ENCODE peak calls at places on chromosomes 4 and X, in eight cellular contexts. One of them, this sample, is unnamed.

GRCh38 chr4:34181311-34181808 is 2063.0 kb downstream of the ARAP2 start:
- DNase-seq in HuH-7.5: no peak
- DNase-seq in stimulated activated CD4-positive, alpha-beta T cell treated with anti-CD3 and anti-CD28 coated beads, Interleukin-4, amount 100 ng/mL, for 48 hours: no peak
- DNase-seq in AG09309: peak
- DNase-seq in GM04504: peak
- DNase-seq in amygdala: no peak
- DNase-seq in colonic mucosa: no peak
- DNase-seq in activated CD4-positive, alpha-beta T cell treated with anti-CD3 and anti-CD28 coated beads, Interleukin-2, amount 50 U/mL, for 24 hours: no peak
- DNase-seq in this sample: no peak

GRCh38 chrX:115289465-115289864 is at the start of gene LUZP4:
- DNase-seq in HuH-7.5: no peak
- DNase-seq in stimulated activated CD4-positive, alpha-beta T cell treated with anti-CD3 and anti-CD28 coated beads, Interleukin-4, amount 100 ng/mL, for 48 hours: no peak
- DNase-seq in AG09309: no peak
- DNase-seq in GM04504: no peak
- DNase-seq in amygdala: no peak
- DNase-seq in colonic mucosa: no peak
- DNase-seq in activated CD4-positive, alpha-beta T cell treated with anti-CD3 and anti-CD28 coated beads, Interleukin-2, amount 50 U/mL, for 24 hours: no peak
- DNase-seq in this sample: no peak

GRCh38 chr4:118740869-118741268 is 55.7 kb downstream of the METTL14 start:
- DNase-seq in HuH-7.5: no peak
- DNase-seq in stimulated activated CD4-positive, alpha-beta T cell treated with anti-CD3 and anti-CD28 coated beads, Interleukin-4, amount 100 ng/mL, for 48 hours: no peak
- DNase-seq in AG09309: no peak
- DNase-seq in GM04504: no peak
- DNase-seq in amygdala: no peak
- DNase-seq in colonic mucosa: no peak
- DNase-seq in activated CD4-positive, alpha-beta T cell treated with anti-CD3 and anti-CD28 coated beads, Interleukin-2, amount 50 U/mL, for 24 hours: no peak
- DNase-seq in this sample: no peak

GRCh38 chr4:105191621-105192210 is 45.0 kb downstream of the TET2 start:
- DNase-seq in HuH-7.5: no peak
- DNase-seq in stimulated activated CD4-positive, alpha-beta T cell treated with anti-CD3 and anti-CD28 coated beads, Interleukin-4, amount 100 ng/mL, for 48 hours: no peak
- DNase-seq in AG09309: no peak
- DNase-seq in GM04504: no peak
- DNase-seq in amygdala: no peak
- DNase-seq in colonic mucosa: no peak
- DNase-seq in activated CD4-positive, alpha-beta T cell treated with anti-CD3 and anti-CD28 coated beads, Interleukin-2, amount 50 U/mL, for 24 hours: no peak
- DNase-seq in this sample: no peak

GRCh38 chr4:14169460-14169859 is 541.9 kb upstream of the BOD1L1 start:
- DNase-seq in HuH-7.5: no peak
- DNase-seq in stimulated activated CD4-positive, alpha-beta T cell treated with anti-CD3 and anti-CD28 coated beads, Interleukin-4, amount 100 ng/mL, for 48 hours: no peak
- DNase-seq in AG09309: no peak
- DNase-seq in GM04504: no peak
- DNase-seq in amygdala: no peak
- DNase-seq in colonic mucosa: no peak
- DNase-seq in activated CD4-positive, alpha-beta T cell treated with anti-CD3 and anti-CD28 coated beads, Interleukin-2, amount 50 U/mL, for 24 hours: no peak
- DNase-seq in this sample: no peak

GRCh38 chr4:3062466-3062865 is 11.9 kb downstream of the HTT-AS start:
- DNase-seq in HuH-7.5: no peak
- DNase-seq in stimulated activated CD4-positive, alpha-beta T cell treated with anti-CD3 and anti-CD28 coated beads, Interleukin-4, amount 100 ng/mL, for 48 hours: no peak
- DNase-seq in AG09309: no peak
- DNase-seq in GM04504: no peak
- DNase-seq in amygdala: no peak
- DNase-seq in colonic mucosa: no peak
- DNase-seq in activated CD4-positive, alpha-beta T cell treated with anti-CD3 and anti-CD28 coated beads, Interleukin-2, amount 50 U/mL, for 24 hours: no peak
- DNase-seq in this sample: no peak

GRCh38 chrX:24241822-24242648 is 71.8 kb downstream of the SUPT20HL2 start:
- DNase-seq in HuH-7.5: no peak
- DNase-seq in stimulated activated CD4-positive, alpha-beta T cell treated with anti-CD3 and anti-CD28 coated beads, Interleukin-4, amount 100 ng/mL, for 48 hours: no peak
- DNase-seq in AG09309: no peak
- DNase-seq in GM04504: no peak
- DNase-seq in amygdala: no peak
- DNase-seq in colonic mucosa: no peak
- DNase-seq in activated CD4-positive, alpha-beta T cell treated with anti-CD3 and anti-CD28 coated beads, Interleukin-2, amount 50 U/mL, for 24 hours: no peak
- DNase-seq in this sample: no peak

GRCh38 chr4:38319456-38320348 is 344.3 kb upstream of the KLF3 start:
- DNase-seq in HuH-7.5: peak
- DNase-seq in stimulated activated CD4-positive, alpha-beta T cell treated with anti-CD3 and anti-CD28 coated beads, Interleukin-4, amount 100 ng/mL, for 48 hours: peak
- DNase-seq in AG09309: peak
- DNase-seq in GM04504: peak
- DNase-seq in amygdala: peak
- DNase-seq in colonic mucosa: peak
- DNase-seq in activated CD4-positive, alpha-beta T cell treated with anti-CD3 and anti-CD28 coated beads, Interleukin-2, amount 50 U/mL, for 24 hours: peak
- DNase-seq in this sample: peak

GRCh38 chrX:129193357-129193756 is 329.9 kb downstream of the SMARCA1 start:
- DNase-seq in HuH-7.5: no peak
- DNase-seq in stimulated activated CD4-positive, alpha-beta T cell treated with anti-CD3 and anti-CD28 coated beads, Interleukin-4, amount 100 ng/mL, for 48 hours: no peak
- DNase-seq in AG09309: no peak
- DNase-seq in GM04504: no peak
- DNase-seq in amygdala: no peak
- DNase-seq in colonic mucosa: peak
- DNase-seq in activated CD4-positive, alpha-beta T cell treated with anti-CD3 and anti-CD28 coated beads, Interleukin-2, amount 50 U/mL, for 24 hours: no peak
- DNase-seq in this sample: no peak

GRCh38 chrX:17164936-17165335 is 210.1 kb upstream of the NHS start:
- DNase-seq in HuH-7.5: no peak
- DNase-seq in stimulated activated CD4-positive, alpha-beta T cell treated with anti-CD3 and anti-CD28 coated beads, Interleukin-4, amount 100 ng/mL, for 48 hours: no peak
- DNase-seq in AG09309: no peak
- DNase-seq in GM04504: no peak
- DNase-seq in amygdala: no peak
- DNase-seq in colonic mucosa: no peak
- DNase-seq in activated CD4-positive, alpha-beta T cell treated with anti-CD3 and anti-CD28 coated beads, Interleukin-2, amount 50 U/mL, for 24 hours: no peak
- DNase-seq in this sample: no peak

GRCh38 chr4:15893967-15894366 is 44.6 kb downstream of the FGFBP1 start:
- DNase-seq in HuH-7.5: no peak
- DNase-seq in stimulated activated CD4-positive, alpha-beta T cell treated with anti-CD3 and anti-CD28 coated beads, Interleukin-4, amount 100 ng/mL, for 48 hours: no peak
- DNase-seq in AG09309: peak
- DNase-seq in GM04504: peak
- DNase-seq in amygdala: no peak
- DNase-seq in colonic mucosa: no peak
- DNase-seq in activated CD4-positive, alpha-beta T cell treated with anti-CD3 and anti-CD28 coated beads, Interleukin-2, amount 50 U/mL, for 24 hours: no peak
- DNase-seq in this sample: no peak

GRCh38 chr4:972651-973424 is 531 bp downstream of the DGKQ start:
- DNase-seq in HuH-7.5: peak
- DNase-seq in stimulated activated CD4-positive, alpha-beta T cell treated with anti-CD3 and anti-CD28 coated beads, Interleukin-4, amount 100 ng/mL, for 48 hours: peak
- DNase-seq in AG09309: no peak
- DNase-seq in GM04504: no peak
- DNase-seq in amygdala: no peak
- DNase-seq in colonic mucosa: peak
- DNase-seq in activated CD4-positive, alpha-beta T cell treated with anti-CD3 and anti-CD28 coated beads, Interleukin-2, amount 50 U/mL, for 24 hours: peak
- DNase-seq in this sample: peak

GRCh38 chr4:182382941-182383340 is 139.7 kb downstream of the TENM3 start:
- DNase-seq in HuH-7.5: no peak
- DNase-seq in stimulated activated CD4-positive, alpha-beta T cell treated with anti-CD3 and anti-CD28 coated beads, Interleukin-4, amount 100 ng/mL, for 48 hours: no peak
- DNase-seq in AG09309: no peak
- DNase-seq in GM04504: no peak
- DNase-seq in amygdala: no peak
- DNase-seq in colonic mucosa: no peak
- DNase-seq in activated CD4-positive, alpha-beta T cell treated with anti-CD3 and anti-CD28 coated beads, Interleukin-2, amount 50 U/mL, for 24 hours: no peak
- DNase-seq in this sample: no peak

GRCh38 chr4:46909078-46909477 is at the start of gene COX7B2:
- DNase-seq in HuH-7.5: no peak
- DNase-seq in stimulated activated CD4-positive, alpha-beta T cell treated with anti-CD3 and anti-CD28 coated beads, Interleukin-4, amount 100 ng/mL, for 48 hours: no peak
- DNase-seq in AG09309: no peak
- DNase-seq in GM04504: no peak
- DNase-seq in amygdala: no peak
- DNase-seq in colonic mucosa: no peak
- DNase-seq in activated CD4-positive, alpha-beta T cell treated with anti-CD3 and anti-CD28 coated beads, Interleukin-2, amount 50 U/mL, for 24 hours: no peak
- DNase-seq in this sample: no peak

GRCh38 chrX:72016881-72017783 is 106.5 kb downstream of the NHSL2 start:
- DNase-seq in HuH-7.5: no peak
- DNase-seq in stimulated activated CD4-positive, alpha-beta T cell treated with anti-CD3 and anti-CD28 coated beads, Interleukin-4, amount 100 ng/mL, for 48 hours: no peak
- DNase-seq in AG09309: no peak
- DNase-seq in GM04504: no peak
- DNase-seq in amygdala: no peak
- DNase-seq in colonic mucosa: peak
- DNase-seq in activated CD4-positive, alpha-beta T cell treated with anti-CD3 and anti-CD28 coated beads, Interleukin-2, amount 50 U/mL, for 24 hours: no peak
- DNase-seq in this sample: no peak

GRCh38 chrX:40140706-40141499 is 43.1 kb upstream of the BCOR start:
- DNase-seq in HuH-7.5: no peak
- DNase-seq in stimulated activated CD4-positive, alpha-beta T cell treated with anti-CD3 and anti-CD28 coated beads, Interleukin-4, amount 100 ng/mL, for 48 hours: no peak
- DNase-seq in AG09309: no peak
- DNase-seq in GM04504: no peak
- DNase-seq in amygdala: no peak
- DNase-seq in colonic mucosa: no peak
- DNase-seq in activated CD4-positive, alpha-beta T cell treated with anti-CD3 and anti-CD28 coated beads, Interleukin-2, amount 50 U/mL, for 24 hours: no peak
- DNase-seq in this sample: peak

GRCh38 chrX:153516055-153516454 is 1.4 kb upstream of the ATP2B3 start:
- DNase-seq in HuH-7.5: no peak
- DNase-seq in stimulated activated CD4-positive, alpha-beta T cell treated with anti-CD3 and anti-CD28 coated beads, Interleukin-4, amount 100 ng/mL, for 48 hours: no peak
- DNase-seq in AG09309: no peak
- DNase-seq in GM04504: no peak
- DNase-seq in amygdala: no peak
- DNase-seq in colonic mucosa: no peak
- DNase-seq in activated CD4-positive, alpha-beta T cell treated with anti-CD3 and anti-CD28 coated beads, Interleukin-2, amount 50 U/mL, for 24 hours: no peak
- DNase-seq in this sample: no peak

GRCh38 chr4:186685744-186686143 is 37.9 kb downstream of the FAT1 start:
- DNase-seq in HuH-7.5: no peak
- DNase-seq in stimulated activated CD4-positive, alpha-beta T cell treated with anti-CD3 and anti-CD28 coated beads, Interleukin-4, amount 100 ng/mL, for 48 hours: no peak
- DNase-seq in AG09309: peak
- DNase-seq in GM04504: peak
- DNase-seq in amygdala: no peak
- DNase-seq in colonic mucosa: no peak
- DNase-seq in activated CD4-positive, alpha-beta T cell treated with anti-CD3 and anti-CD28 coated beads, Interleukin-2, amount 50 U/mL, for 24 hours: no peak
- DNase-seq in this sample: no peak

GRCh38 chr4:174260099-174260498 is 23.4 kb downstream of the FBXO8 start:
- DNase-seq in HuH-7.5: no peak
- DNase-seq in stimulated activated CD4-positive, alpha-beta T cell treated with anti-CD3 and anti-CD28 coated beads, Interleukin-4, amount 100 ng/mL, for 48 hours: no peak
- DNase-seq in AG09309: peak
- DNase-seq in GM04504: no peak
- DNase-seq in amygdala: no peak
- DNase-seq in colonic mucosa: no peak
- DNase-seq in activated CD4-positive, alpha-beta T cell treated with anti-CD3 and anti-CD28 coated beads, Interleukin-2, amount 50 U/mL, for 24 hours: no peak
- DNase-seq in this sample: no peak

GRCh38 chrX:84188320-84188834 is 378 bp upstream of the RPS6KA6 start:
- DNase-seq in HuH-7.5: peak
- DNase-seq in stimulated activated CD4-positive, alpha-beta T cell treated with anti-CD3 and anti-CD28 coated beads, Interleukin-4, amount 100 ng/mL, for 48 hours: no peak
- DNase-seq in AG09309: no peak
- DNase-seq in GM04504: no peak
- DNase-seq in amygdala: peak
- DNase-seq in colonic mucosa: peak
- DNase-seq in activated CD4-positive, alpha-beta T cell treated with anti-CD3 and anti-CD28 coated beads, Interleukin-2, amount 50 U/mL, for 24 hours: no peak
- DNase-seq in this sample: peak

GRCh38 chr4:161937151-161937550 is 226.6 kb downstream of the FSTL5 start:
- DNase-seq in HuH-7.5: no peak
- DNase-seq in stimulated activated CD4-positive, alpha-beta T cell treated with anti-CD3 and anti-CD28 coated beads, Interleukin-4, amount 100 ng/mL, for 48 hours: no peak
- DNase-seq in AG09309: no peak
- DNase-seq in GM04504: no peak
- DNase-seq in amygdala: no peak
- DNase-seq in colonic mucosa: no peak
- DNase-seq in activated CD4-positive, alpha-beta T cell treated with anti-CD3 and anti-CD28 coated beads, Interleukin-2, amount 50 U/mL, for 24 hours: no peak
- DNase-seq in this sample: no peak

GRCh38 chrX:107571296-107571998 is 56.9 kb upstream of the PRPS1 start:
- DNase-seq in HuH-7.5: no peak
- DNase-seq in stimulated activated CD4-positive, alpha-beta T cell treated with anti-CD3 and anti-CD28 coated beads, Interleukin-4, amount 100 ng/mL, for 48 hours: no peak
- DNase-seq in AG09309: peak
- DNase-seq in GM04504: peak
- DNase-seq in amygdala: no peak
- DNase-seq in colonic mucosa: no peak
- DNase-seq in activated CD4-positive, alpha-beta T cell treated with anti-CD3 and anti-CD28 coated beads, Interleukin-2, amount 50 U/mL, for 24 hours: no peak
- DNase-seq in this sample: no peak

GRCh38 chrX:143363419-143363818 is 153.9 kb downstream of the SPANXN3 start:
- DNase-seq in HuH-7.5: no peak
- DNase-seq in stimulated activated CD4-positive, alpha-beta T cell treated with anti-CD3 and anti-CD28 coated beads, Interleukin-4, amount 100 ng/mL, for 48 hours: no peak
- DNase-seq in AG09309: no peak
- DNase-seq in GM04504: no peak
- DNase-seq in amygdala: no peak
- DNase-seq in colonic mucosa: no peak
- DNase-seq in activated CD4-positive, alpha-beta T cell treated with anti-CD3 and anti-CD28 coated beads, Interleukin-2, amount 50 U/mL, for 24 hours: no peak
- DNase-seq in this sample: no peak

GRCh38 chr4:82578935-82579334 is 17.1 kb upstream of the TMEM150C start:
- DNase-seq in HuH-7.5: peak
- DNase-seq in stimulated activated CD4-positive, alpha-beta T cell treated with anti-CD3 and anti-CD28 coated beads, Interleukin-4, amount 100 ng/mL, for 48 hours: no peak
- DNase-seq in AG09309: no peak
- DNase-seq in GM04504: no peak
- DNase-seq in amygdala: no peak
- DNase-seq in colonic mucosa: no peak
- DNase-seq in activated CD4-positive, alpha-beta T cell treated with anti-CD3 and anti-CD28 coated beads, Interleukin-2, amount 50 U/mL, for 24 hours: no peak
- DNase-seq in this sample: no peak

GRCh38 chr4:17082186-17082585 is 183.7 kb upstream of the LDB2 start:
- DNase-seq in HuH-7.5: no peak
- DNase-seq in stimulated activated CD4-positive, alpha-beta T cell treated with anti-CD3 and anti-CD28 coated beads, Interleukin-4, amount 100 ng/mL, for 48 hours: no peak
- DNase-seq in AG09309: peak
- DNase-seq in GM04504: no peak
- DNase-seq in amygdala: no peak
- DNase-seq in colonic mucosa: no peak
- DNase-seq in activated CD4-positive, alpha-beta T cell treated with anti-CD3 and anti-CD28 coated beads, Interleukin-2, amount 50 U/mL, for 24 hours: no peak
- DNase-seq in this sample: no peak

GRCh38 chr4:6641164-6641970 is 882 bp downstream of the MRFAP1 start:
- DNase-seq in HuH-7.5: no peak
- DNase-seq in stimulated activated CD4-positive, alpha-beta T cell treated with anti-CD3 and anti-CD28 coated beads, Interleukin-4, amount 100 ng/mL, for 48 hours: peak
- DNase-seq in AG09309: no peak
- DNase-seq in GM04504: peak
- DNase-seq in amygdala: no peak
- DNase-seq in colonic mucosa: peak
- DNase-seq in activated CD4-positive, alpha-beta T cell treated with anti-CD3 and anti-CD28 coated beads, Interleukin-2, amount 50 U/mL, for 24 hours: no peak
- DNase-seq in this sample: peak

GRCh38 chrX:130079824-130080406 is 30.4 kb downstream of the ELF4 start:
- DNase-seq in HuH-7.5: peak
- DNase-seq in stimulated activated CD4-positive, alpha-beta T cell treated with anti-CD3 and anti-CD28 coated beads, Interleukin-4, amount 100 ng/mL, for 48 hours: no peak
- DNase-seq in AG09309: peak
- DNase-seq in GM04504: peak
- DNase-seq in amygdala: peak
- DNase-seq in colonic mucosa: peak
- DNase-seq in activated CD4-positive, alpha-beta T cell treated with anti-CD3 and anti-CD28 coated beads, Interleukin-2, amount 50 U/mL, for 24 hours: no peak
- DNase-seq in this sample: peak

GRCh38 chrX:120274958-120275357 is 24.3 kb downstream of the ZBTB33 start:
- DNase-seq in HuH-7.5: no peak
- DNase-seq in stimulated activated CD4-positive, alpha-beta T cell treated with anti-CD3 and anti-CD28 coated beads, Interleukin-4, amount 100 ng/mL, for 48 hours: no peak
- DNase-seq in AG09309: no peak
- DNase-seq in GM04504: no peak
- DNase-seq in amygdala: no peak
- DNase-seq in colonic mucosa: no peak
- DNase-seq in activated CD4-positive, alpha-beta T cell treated with anti-CD3 and anti-CD28 coated beads, Interleukin-2, amount 50 U/mL, for 24 hours: no peak
- DNase-seq in this sample: no peak

GRCh38 chrX:41029332-41029731 is 55.9 kb upstream of the USP9X start:
- DNase-seq in HuH-7.5: no peak
- DNase-seq in stimulated activated CD4-positive, alpha-beta T cell treated with anti-CD3 and anti-CD28 coated beads, Interleukin-4, amount 100 ng/mL, for 48 hours: no peak
- DNase-seq in AG09309: no peak
- DNase-seq in GM04504: no peak
- DNase-seq in amygdala: no peak
- DNase-seq in colonic mucosa: no peak
- DNase-seq in activated CD4-positive, alpha-beta T cell treated with anti-CD3 and anti-CD28 coated beads, Interleukin-2, amount 50 U/mL, for 24 hours: no peak
- DNase-seq in this sample: no peak

GRCh38 chr4:30600246-30600645 is 119.9 kb upstream of the PCDH7 start:
- DNase-seq in HuH-7.5: no peak
- DNase-seq in stimulated activated CD4-positive, alpha-beta T cell treated with anti-CD3 and anti-CD28 coated beads, Interleukin-4, amount 100 ng/mL, for 48 hours: no peak
- DNase-seq in AG09309: peak
- DNase-seq in GM04504: no peak
- DNase-seq in amygdala: no peak
- DNase-seq in colonic mucosa: no peak
- DNase-seq in activated CD4-positive, alpha-beta T cell treated with anti-CD3 and anti-CD28 coated beads, Interleukin-2, amount 50 U/mL, for 24 hours: no peak
- DNase-seq in this sample: no peak

GRCh38 chr4:89769856-89770255 is 67.1 kb downstream of the SNCA start:
- DNase-seq in HuH-7.5: no peak
- DNase-seq in stimulated activated CD4-positive, alpha-beta T cell treated with anti-CD3 and anti-CD28 coated beads, Interleukin-4, amount 100 ng/mL, for 48 hours: no peak
- DNase-seq in AG09309: no peak
- DNase-seq in GM04504: no peak
- DNase-seq in amygdala: no peak
- DNase-seq in colonic mucosa: no peak
- DNase-seq in activated CD4-positive, alpha-beta T cell treated with anti-CD3 and anti-CD28 coated beads, Interleukin-2, amount 50 U/mL, for 24 hours: no peak
- DNase-seq in this sample: no peak

GRCh38 chr4:93749351-93749761 is 79.2 kb upstream of the ATOH1 start:
- DNase-seq in HuH-7.5: no peak
- DNase-seq in stimulated activated CD4-positive, alpha-beta T cell treated with anti-CD3 and anti-CD28 coated beads, Interleukin-4, amount 100 ng/mL, for 48 hours: no peak
- DNase-seq in AG09309: no peak
- DNase-seq in GM04504: no peak
- DNase-seq in amygdala: no peak
- DNase-seq in colonic mucosa: no peak
- DNase-seq in activated CD4-positive, alpha-beta T cell treated with anti-CD3 and anti-CD28 coated beads, Interleukin-2, amount 50 U/mL, for 24 hours: no peak
- DNase-seq in this sample: no peak

GRCh38 chr4:176920694-176921093 is 128.0 kb upstream of the VEGFC start:
- DNase-seq in HuH-7.5: no peak
- DNase-seq in stimulated activated CD4-positive, alpha-beta T cell treated with anti-CD3 and anti-CD28 coated beads, Interleukin-4, amount 100 ng/mL, for 48 hours: no peak
- DNase-seq in AG09309: no peak
- DNase-seq in GM04504: no peak
- DNase-seq in amygdala: no peak
- DNase-seq in colonic mucosa: no peak
- DNase-seq in activated CD4-positive, alpha-beta T cell treated with anti-CD3 and anti-CD28 coated beads, Interleukin-2, amount 50 U/mL, for 24 hours: no peak
- DNase-seq in this sample: no peak